ENCODE peak calls at places on chromosome 9, in eight cellular contexts. I, T, E, N, F, W, H and M are unnamed samples.

GRCh38 chr9:127011772-127012171 is 97.2 kb downstream of the RALGPS1 start:
- ATAC-seq in E (no peak), W (no peak), T (no peak), H (no peak), F (no peak), I (no peak), N (no peak), M (no peak)

GRCh38 chr9:128703616-128704355 is 1.5 kb downstream of the PKN3 start:
- ATAC-seq in N (no peak), I (no peak), T (no peak), F (peak; percentile 3), E (peak; percentile 90), W (no peak), H (peak; percentile 4), M (peak; percentile 48)

GRCh38 chr9:136052433-136052880 is 42.6 kb downstream of the NACC2 start:
- ATAC-seq in F (peak; percentile 48), W (peak; percentile 51), H (no peak), N (peak; percentile 41), T (no peak), I (no peak), E (peak; percentile 67), M (peak; percentile 49)

GRCh38 chr9:90645721-90646120 is 3.1 kb upstream of the DIRAS2 start:
- ATAC-seq in W (no peak), N (no peak), E (no peak), F (no peak), T (no peak), I (no peak), H (no peak), M (no peak)

GRCh38 chr9:31146485-31147166 is 1237.8 kb upstream of the ACO1 start:
- ATAC-seq in N (no peak), T (no peak), H (no peak), I (no peak), E (no peak), F (no peak), W (no peak), M (no peak)

GRCh38 chr9:16794871-16795639 is 75.4 kb downstream of the BNC2 start:
- ATAC-seq in F (peak; percentile 49), E (peak; percentile 89), I (no peak), W (peak; percentile 54), T (no peak), H (no peak), N (no peak), M (peak; percentile 95)

GRCh38 chr9:89786650-89787049 is 181.8 kb downstream of the GADD45G start:
- ATAC-seq in W (peak; percentile 89), H (no peak), T (peak; percentile 57), E (peak; percentile 79), N (no peak), I (no peak), F (peak; percentile 77), M (no peak)

GRCh38 chr9:17611342-17611741 is 32.5 kb downstream of the SH3GL2 start:
- ATAC-seq in W (no peak), F (no peak), I (no peak), N (no peak), H (no peak), E (peak; percentile 87), T (no peak), M (no peak)

GRCh38 chr9:68574150-68574549 is 33.5 kb upstream of the TMEM252 start:
- ATAC-seq in H (no peak), I (no peak), E (no peak), T (no peak), F (no peak), W (no peak), N (no peak), M (no peak)

GRCh38 chr9:97510797-97511761 is 9.6 kb downstream of the TMOD1 start:
- ATAC-seq in F (no peak), W (peak; percentile 73), T (no peak), N (no peak), H (peak; percentile 38), I (peak; percentile 83), E (peak; percentile 60), M (peak; percentile 21)

GRCh38 chr9:23088932-23089364 is 642.3 kb downstream of the DMRTA1 start:
- ATAC-seq in W (no peak), T (no peak), F (peak; percentile 43), E (no peak), N (no peak), I (no peak), H (no peak), M (no peak)

GRCh38 chr9:27126682-27127081 is 17.7 kb downstream of the TEK start:
- ATAC-seq in T (no peak), I (no peak), W (no peak), H (no peak), F (peak; percentile 41), E (peak; percentile 30), N (no peak), M (no peak)

GRCh38 chr9:124270504-124271335 is 13.0 kb downstream of the NEK6 start:
- ATAC-seq in H (peak; percentile 13), I (no peak), F (peak; percentile 67), T (peak; percentile 44), E (peak; percentile 49), W (peak; percentile 81), N (no peak), M (peak; percentile 29)

GRCh38 chr9:7342229-7342628 is 457.3 kb downstream of the DMAC1 start:
- ATAC-seq in E (peak; percentile 20), I (no peak), F (no peak), W (no peak), H (no peak), N (no peak), T (no peak), M (no peak)

GRCh38 chr9:20303066-20303465 is 319.2 kb downstream of the MLLT3 start:
- ATAC-seq in E (no peak), N (no peak), W (no peak), I (no peak), T (no peak), H (no peak), F (no peak), M (no peak)

GRCh38 chr9:117958726-117959125 is 254.5 kb downstream of the TLR4 start:
- ATAC-seq in F (no peak), W (no peak), H (no peak), E (no peak), I (no peak), T (no peak), N (no peak), M (no peak)

GRCh38 chr9:127224178-127224882 is 40.2 kb upstream of the GARNL3 start:
- ATAC-seq in H (peak; percentile 77), W (peak; percentile 83), I (peak; percentile 77), E (peak; percentile 90), F (peak; percentile 83), T (peak; percentile 82), N (peak; percentile 87), M (peak; percentile 79)

GRCh38 chr9:127817881-127818434 is 15.3 kb downstream of the FPGS start:
- ATAC-seq in W (no peak), F (no peak), H (no peak), I (no peak), N (no peak), T (no peak), E (peak; percentile 8), M (no peak)

GRCh38 chr9:79652598-79652997 is 80.8 kb downstream of the TLE4 start:
- ATAC-seq in E (no peak), H (no peak), W (no peak), N (no peak), F (no peak), I (peak; percentile 61), T (no peak), M (no peak)

GRCh38 chr9:6765396-6765795 is 7.6 kb downstream of the KDM4C start:
- ATAC-seq in T (no peak), E (no peak), N (no peak), W (no peak), H (no peak), I (no peak), F (no peak), M (no peak)

GRCh38 chr9:71683598-71684235 is 84.6 kb downstream of the CEMIP2 start:
- ATAC-seq in N (no peak), W (peak; percentile 45), T (peak; percentile 64), I (peak; percentile 80), E (peak; percentile 30), F (peak; percentile 71), H (no peak), M (no peak)

GRCh38 chr9:71681708-71682268 is 86.5 kb downstream of the CEMIP2 start:
- ATAC-seq in N (no peak), H (no peak), F (no peak), W (peak; percentile 10), E (no peak), T (no peak), I (peak; percentile 79), M (no peak)

GRCh38 chr9:71678999-71679398 is 89.3 kb downstream of the CEMIP2 start:
- ATAC-seq in N (no peak), E (no peak), F (no peak), T (no peak), I (no peak), W (no peak), H (no peak), M (no peak)

GRCh38 chr9:71680189-71680983 is 87.9 kb downstream of the CEMIP2 start:
- ATAC-seq in W (peak; percentile 52), I (peak; percentile 24), E (peak; percentile 3), T (no peak), H (no peak), F (peak; percentile 42), N (peak; percentile 76), M (no peak)

DNA sequence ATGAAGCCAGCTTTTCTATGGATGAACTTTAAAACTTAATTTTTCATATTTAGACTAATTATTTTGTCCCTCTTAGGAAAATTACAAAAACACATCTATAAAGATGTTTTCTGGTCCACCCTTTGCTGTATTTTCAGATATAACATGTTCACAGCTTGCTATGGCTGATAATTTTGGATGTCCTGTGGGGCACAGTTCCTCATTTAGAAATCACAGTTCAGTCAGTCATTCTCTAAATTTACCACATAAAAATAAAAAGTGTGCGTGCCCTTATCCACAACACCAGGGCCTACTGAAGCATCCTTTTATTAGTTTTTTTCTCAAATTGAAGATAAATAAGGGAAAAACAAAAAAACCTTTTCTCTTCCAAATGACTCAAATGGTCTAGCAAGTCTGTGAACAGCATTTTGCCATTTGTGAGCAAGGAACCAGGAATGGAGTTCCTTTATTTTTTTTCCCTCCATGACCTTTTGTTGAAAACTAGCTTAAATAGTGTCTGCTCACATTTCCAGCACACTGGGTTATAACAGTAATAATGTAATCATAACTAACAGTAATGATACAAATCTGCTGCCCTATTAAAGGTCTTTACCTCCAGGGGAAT is 87.1 kb downstream of the CEMIP2 start:
- ATAC-seq in I (no peak), T (no peak), F (no peak), N (no peak), H (no peak), W (no peak), E (no peak), M (no peak)
- H3K4me1 ChIP-seq in I (peaks cover 31% of the 10 kb centered on the region), T (peaks cover 17% of the 10 kb centered on the region), F (peaks cover 61% of the 10 kb centered on the region), N (peaks cover 74% of the 10 kb centered on the region), H (peaks cover 6% of the 10 kb centered on the region), W (peaks cover 30% of the 10 kb centered on the region), E (peaks cover 21% of the 10 kb centered on the region), M (peaks cover 6% of the 10 kb centered on the region)

GRCh38 chr9:93601063-93601462 is 24.7 kb downstream of the PHF2 start:
- ATAC-seq in I (no peak), E (no peak), N (no peak), W (no peak), T (no peak), F (no peak), H (no peak), M (no peak)
- H3K27ac ChIP-seq in I (no peak overlapping the region), E (no peak overlapping the region), N (no peak overlapping the region), W (no peak overlapping the region), T (no peak overlapping the region), F (no peak overlapping the region), H (no peak overlapping the region), M (no peak overlapping the region)

GRCh38 chr9:134616341-134616740 is 25.3 kb upstream of the COL5A1 start:
- ATAC-seq in H (no peak), T (no peak), I (no peak), F (no peak), N (no peak), E (no peak), W (no peak), M (no peak)
- H3K4me1 ChIP-seq in H (no peaks in the 10 kb centered on the region), T (no peaks in the 10 kb centered on the region), I (no peaks in the 10 kb centered on the region), F (no peaks in the 10 kb centered on the region), N (no peaks in the 10 kb centered on the region), E (no peaks in the 10 kb centered on the region), W (no peaks in the 10 kb centered on the region), M (no peaks in the 10 kb centered on the region)

GRCh38 chr9:95182854-95183563 is 134.5 kb downstream of the FANCC start:
- ATAC-seq in H (no peak), T (no peak), F (no peak), E (peak; percentile 85), N (peak; percentile 71), W (peak; percentile 87), I (no peak), M (no peak)
- H3K27ac ChIP-seq in H (no peak overlapping the region), T (no peak overlapping the region), F (no peak overlapping the region), E (no peak overlapping the region), N (no peak overlapping the region), W (no peak overlapping the region), I (no peak overlapping the region), M (no peak overlapping the region)